ENCODE peak calls at places on chromosomes 16 and 17, in five cellular contexts. One of them, this sample, is unnamed.
A peak's percentile ranks its signal among the peaks of the same experiment; 100 is the strongest.

GRCh38 chr16:70474320-70475053 is 20.1 kb downstream of the FCSK start:
- DNase-seq in mesenchymal stem cell: no peak
- DNase-seq in IMR-90: no peak
- DNase-seq in neuronal stem cell: no peak
- DNase-seq in H1: no peak
- DNase-seq in this sample: no peak

GRCh38 chr16:27096375-27096774 is 29.6 kb downstream of the C16orf82 start:
- DNase-seq in H1: no peak
- DNase-seq in neuronal stem cell: no peak
- DNase-seq in IMR-90: no peak
- DNase-seq in mesenchymal stem cell: no peak
- DNase-seq in this sample: no peak

GRCh38 chr16:68786685-68787418 is 49.8 kb downstream of the CDH1 start:
- DNase-seq in IMR-90: peak; percentile 44
- DNase-seq in H1: no peak
- DNase-seq in neuronal stem cell: no peak
- DNase-seq in mesenchymal stem cell: peak; percentile 76
- DNase-seq in this sample: no peak

GRCh38 chr16:67992661-67993206 is 6.5 kb downstream of the DPEP2 start:
- DNase-seq in mesenchymal stem cell: no peak
- DNase-seq in IMR-90: no peak
- DNase-seq in neuronal stem cell: no peak
- DNase-seq in H1: no peak
- DNase-seq in this sample: no peak

GRCh38 chr17:17326275-17326875 is 23.2 kb downstream of the NT5M start:
- DNase-seq in IMR-90: no peak
- DNase-seq in neuronal stem cell: no peak
- DNase-seq in mesenchymal stem cell: no peak
- DNase-seq in H1: no peak
- DNase-seq in this sample: no peak

GRCh38 chr17:46115687-46116086 is 77.5 kb downstream of the KANSL1 start:
- DNase-seq in mesenchymal stem cell: peak; percentile 48
- DNase-seq in neuronal stem cell: no peak
- DNase-seq in H1: no peak
- DNase-seq in IMR-90: peak; percentile 18
- DNase-seq in this sample: no peak

GRCh38 chr17:79874329-79874981 is 35.2 kb upstream of the CBX4 start:
- DNase-seq in IMR-90: peak; percentile 24
- DNase-seq in H1: no peak
- DNase-seq in neuronal stem cell: no peak
- DNase-seq in mesenchymal stem cell: peak; percentile 32
- DNase-seq in this sample: no peak

GRCh38 chr16:8966781-8967436 is 3.2 kb upstream of the USP7 start:
- DNase-seq in mesenchymal stem cell: no peak
- DNase-seq in IMR-90: no peak
- DNase-seq in H1: no peak
- DNase-seq in neuronal stem cell: no peak
- DNase-seq in this sample: no peak

GRCh38 chr16:31250782-31251384 is 8.9 kb upstream of the ITGAM start:
- DNase-seq in mesenchymal stem cell: no peak
- DNase-seq in IMR-90: no peak
- DNase-seq in H1: no peak
- DNase-seq in neuronal stem cell: no peak
- DNase-seq in this sample: no peak

GRCh38 chr17:56966277-56966676 is 5.4 kb upstream of the COIL start:
- DNase-seq in neuronal stem cell: no peak
- DNase-seq in mesenchymal stem cell: no peak
- DNase-seq in H1: no peak
- DNase-seq in IMR-90: no peak
- DNase-seq in this sample: no peak

GRCh38 chr17:35243459-35244204 is 760 bp downstream of the SLFN5 start:
- DNase-seq in mesenchymal stem cell: peak; percentile 78
- DNase-seq in neuronal stem cell: peak; percentile 24
- DNase-seq in IMR-90: peak; percentile 69
- DNase-seq in H1: peak; percentile 58
- DNase-seq in this sample: peak; percentile 52

GRCh38 chr16:79272141-79272577 is 328.4 kb downstream of the MAF start:
- DNase-seq in IMR-90: no peak
- DNase-seq in H1: no peak
- DNase-seq in mesenchymal stem cell: no peak
- DNase-seq in neuronal stem cell: no peak
- DNase-seq in this sample: no peak

GRCh38 chr17:82358467-82359350 is at the start of gene TEX19:
- DNase-seq in IMR-90: no peak
- DNase-seq in mesenchymal stem cell: peak; percentile 40
- DNase-seq in neuronal stem cell: no peak
- DNase-seq in H1: no peak
- DNase-seq in this sample: no peak

GRCh38 chr17:48575673-48576478 is 2.3 kb downstream of the HOXB4 start:
- DNase-seq in neuronal stem cell: no peak
- DNase-seq in mesenchymal stem cell: peak; percentile 86
- DNase-seq in IMR-90: peak; percentile 67
- DNase-seq in H1: no peak
- DNase-seq in this sample: no peak

GRCh38 chr17:48576479-48577309 is 1.5 kb downstream of the HOXB4 start:
- DNase-seq in H1: no peak
- DNase-seq in IMR-90: peak; percentile 83
- DNase-seq in neuronal stem cell: no peak
- DNase-seq in mesenchymal stem cell: peak; percentile 84
- DNase-seq in this sample: peak; percentile 46

GRCh38 chr17:48571826-48572417 is 6.2 kb downstream of the HOXB4 start:
- DNase-seq in mesenchymal stem cell: peak; percentile 79
- DNase-seq in IMR-90: no peak
- DNase-seq in neuronal stem cell: no peak
- DNase-seq in H1: no peak
- DNase-seq in this sample: no peak

GRCh38 chr17:48575066-48575582 is 3.0 kb downstream of the HOXB4 start:
- DNase-seq in mesenchymal stem cell: peak; percentile 87
- DNase-seq in IMR-90: peak; percentile 64
- DNase-seq in neuronal stem cell: no peak
- DNase-seq in H1: no peak
- DNase-seq in this sample: no peak

DNA sequence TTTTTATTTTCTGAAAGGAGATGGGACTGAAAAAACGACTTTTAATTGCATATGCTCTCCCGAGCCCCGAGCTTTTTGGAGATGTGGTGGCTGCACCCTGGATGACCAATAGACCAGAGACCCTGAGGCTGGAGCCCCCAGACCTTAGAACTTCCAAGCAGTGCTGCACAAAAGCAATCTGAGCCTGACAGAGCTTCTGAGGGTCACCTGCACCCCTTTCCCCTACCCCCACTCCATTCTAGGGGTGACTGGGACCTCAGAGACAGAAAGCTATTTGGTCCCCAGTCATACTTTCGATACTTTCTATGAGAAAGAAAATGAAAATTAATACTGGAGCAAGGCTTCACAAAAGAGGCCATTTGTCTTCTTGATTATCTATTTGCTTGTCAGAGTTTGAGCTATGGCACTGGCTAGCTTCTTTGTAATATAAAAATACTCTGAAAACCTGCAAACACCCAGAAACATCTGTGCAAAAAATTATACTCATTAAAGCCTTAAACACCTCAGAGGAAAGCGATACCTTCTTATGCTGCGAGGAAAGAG is 3.6 kb downstream of the HOXB4 start:
- DNase-seq in H1: no peak
- DNase-seq in neuronal stem cell: no peak
- DNase-seq in mesenchymal stem cell: no peak
- DNase-seq in IMR-90: no peak
- DNase-seq in this sample: no peak
- H3K4me3 ChIP-seq in H1: no peak overlapping the region
- H3K4me3 ChIP-seq in neuronal stem cell: no peak overlapping the region
- H3K4me3 ChIP-seq in mesenchymal stem cell: no peak overlapping the region
- H3K4me3 ChIP-seq in IMR-90: peak overlapping the region; percentile 31
- H3K4me3 ChIP-seq in this sample: no peak overlapping the region

DNA sequence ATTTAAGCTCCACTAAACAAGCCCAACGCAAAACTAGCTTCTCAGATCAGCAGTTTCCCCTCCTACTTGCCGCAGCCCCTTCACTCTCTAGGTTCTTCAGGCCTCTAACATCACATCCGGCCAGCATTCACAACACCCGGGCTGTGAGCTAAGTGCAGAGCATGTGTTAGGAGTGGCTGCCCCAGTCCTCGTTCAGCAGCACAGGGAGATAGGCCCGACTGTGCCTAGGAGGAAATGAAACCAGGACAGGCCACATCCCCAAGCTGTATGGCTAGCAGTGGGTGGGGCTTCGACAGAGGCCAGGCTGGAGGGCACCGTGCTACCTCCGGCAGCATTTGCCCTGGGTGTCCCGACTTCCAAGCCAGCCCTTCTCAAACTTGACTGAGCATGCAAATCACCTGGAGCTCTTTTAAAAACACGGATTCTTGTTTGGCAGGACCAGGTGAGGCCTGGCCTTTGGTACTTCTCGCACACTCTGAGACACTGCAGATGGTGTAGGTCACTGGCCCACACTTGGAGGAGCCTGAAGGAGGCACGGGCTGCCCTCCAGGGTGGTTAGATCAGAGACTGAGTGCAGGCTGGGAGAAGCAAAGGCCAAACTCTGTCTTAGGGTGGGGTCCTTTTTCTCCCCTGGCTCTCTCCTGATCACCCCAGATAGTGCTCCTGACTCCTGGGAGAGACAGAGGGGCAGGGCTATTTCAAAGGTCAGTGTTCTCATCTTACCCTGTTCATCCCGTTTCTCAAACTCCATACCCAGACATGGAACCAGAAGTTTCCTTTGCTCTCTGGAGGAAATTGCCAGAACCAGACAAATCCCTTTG is 202.0 kb downstream of the C16orf78 start:
- DNase-seq in IMR-90: no peak
- DNase-seq in mesenchymal stem cell: no peak
- DNase-seq in H1: peak; percentile 50
- DNase-seq in neuronal stem cell: no peak
- DNase-seq in this sample: no peak
- H3K14ac ChIP-seq in IMR-90: no peak overlapping the region
- H3K14ac ChIP-seq in mesenchymal stem cell: no peak overlapping the region
- H3K14ac ChIP-seq in H1: no peak overlapping the region
- H3K14ac ChIP-seq in neuronal stem cell: peak overlapping the region; percentile 58
- H3K14ac ChIP-seq in this sample: no peak overlapping the region

GRCh38 chr16:88458773-88459235 is 5.7 kb downstream of the ZFPM1 start:
- DNase-seq in mesenchymal stem cell: no peak
- DNase-seq in neuronal stem cell: no peak
- DNase-seq in H1: no peak
- DNase-seq in IMR-90: no peak
- DNase-seq in this sample: no peak

GRCh38 chr16:88454315-88455057 is 1.4 kb downstream of the ZFPM1 start:
- DNase-seq in neuronal stem cell: no peak
- DNase-seq in mesenchymal stem cell: no peak
- DNase-seq in H1: peak; percentile 61
- DNase-seq in IMR-90: no peak
- DNase-seq in this sample: no peak

GRCh38 chr16:88455610-88456355 is 2.7 kb downstream of the ZFPM1 start:
- DNase-seq in H1: peak; percentile 67
- DNase-seq in mesenchymal stem cell: peak; percentile 61
- DNase-seq in neuronal stem cell: no peak
- DNase-seq in IMR-90: peak; percentile 43
- DNase-seq in this sample: peak; percentile 52

GRCh38 chr16:88458039-88458772 is 5.1 kb downstream of the ZFPM1 start:
- DNase-seq in neuronal stem cell: no peak
- DNase-seq in mesenchymal stem cell: no peak
- DNase-seq in H1: no peak
- DNase-seq in IMR-90: no peak
- DNase-seq in this sample: no peak

GRCh38 chr16:88456356-88457292 is 3.5 kb downstream of the ZFPM1 start:
- DNase-seq in H1: no peak
- DNase-seq in mesenchymal stem cell: no peak
- DNase-seq in IMR-90: no peak
- DNase-seq in neuronal stem cell: no peak
- DNase-seq in this sample: no peak
- H3K4me3 ChIP-seq in H1: peak overlapping the region; percentile 34
- H3K4me3 ChIP-seq in mesenchymal stem cell: peak overlapping the region; percentile 15
- H3K4me3 ChIP-seq in IMR-90: peak overlapping the region; percentile 55
- H3K4me3 ChIP-seq in neuronal stem cell: no peak overlapping the region
- H3K4me3 ChIP-seq in this sample: no peak overlapping the region

DNA sequence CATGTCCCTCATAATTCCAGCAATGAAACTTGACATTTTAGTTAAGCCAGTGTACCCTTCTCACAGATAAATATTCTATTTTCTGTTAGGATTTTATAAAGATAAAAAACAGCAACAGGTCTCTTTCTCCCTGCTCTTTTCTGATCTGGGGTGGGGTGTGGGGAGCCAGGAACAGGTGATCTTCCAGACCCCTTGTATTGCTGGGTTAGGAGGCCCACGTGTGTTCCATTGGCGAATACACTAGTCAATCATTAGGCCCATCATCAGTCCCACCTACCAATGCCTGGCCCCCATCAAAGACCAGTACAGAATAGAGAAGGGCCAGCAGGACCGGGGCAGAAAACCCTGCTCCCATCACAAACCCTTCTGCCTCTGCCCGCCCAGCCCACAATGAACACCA is 40.3 kb upstream of the TOB1 start:
- DNase-seq in mesenchymal stem cell: no peak
- DNase-seq in IMR-90: no peak
- DNase-seq in neuronal stem cell: no peak
- DNase-seq in H1: no peak
- DNase-seq in this sample: no peak
- H3K14ac ChIP-seq in mesenchymal stem cell: no peak overlapping the region
- H3K14ac ChIP-seq in IMR-90: no peak overlapping the region
- H3K14ac ChIP-seq in neuronal stem cell: no peak overlapping the region
- H3K14ac ChIP-seq in H1: no peak overlapping the region
- H3K14ac ChIP-seq in this sample: no peak overlapping the region

GRCh38 chr17:76544123-76544915 is 4.5 kb downstream of the PRCD start:
- DNase-seq in mesenchymal stem cell: peak; percentile 75
- DNase-seq in IMR-90: no peak
- DNase-seq in H1: no peak
- DNase-seq in neuronal stem cell: no peak
- DNase-seq in this sample: no peak
- H3K4me3 ChIP-seq in mesenchymal stem cell: no peak overlapping the region
- H3K4me3 ChIP-seq in IMR-90: no peak overlapping the region
- H3K4me3 ChIP-seq in H1: no peak overlapping the region
- H3K4me3 ChIP-seq in neuronal stem cell: no peak overlapping the region
- H3K4me3 ChIP-seq in this sample: no peak overlapping the region

GRCh38 chr17:39114744-39115534 is 36.5 kb downstream of the PLXDC1 start:
- DNase-seq in H1: no peak
- DNase-seq in mesenchymal stem cell: peak; percentile 40
- DNase-seq in IMR-90: peak; percentile 62
- DNase-seq in neuronal stem cell: no peak
- DNase-seq in this sample: no peak
- H3K14ac ChIP-seq in H1: no peak overlapping the region
- H3K14ac ChIP-seq in mesenchymal stem cell: peak overlapping the region; percentile 74
- H3K14ac ChIP-seq in IMR-90: peak overlapping the region; percentile 74
- H3K14ac ChIP-seq in neuronal stem cell: no peak overlapping the region
- H3K14ac ChIP-seq in this sample: no peak overlapping the region